ENCODE peak calls at places on chromosomes 13 and 19, in four cellular contexts. U, G, H and O are unnamed samples.

GRCh38 chr19:36838784-36839324 is 667 bp upstream of the ZNF790 start:
- DNase-seq in U (no peak), G (no peak), H (no peak), O (no peak)

GRCh38 chr19:35919306-35919705 is 11.2 kb upstream of the TYROBP start:
- DNase-seq in U (no peak), G (no peak), H (no peak), O (no peak)

GRCh38 chr13:98851276-98851675 is 98.8 kb upstream of the SLC15A1 start:
- DNase-seq in U (no peak), G (no peak), H (no peak), O (no peak)

GRCh38 chr19:2221250-2221831 is 14.8 kb downstream of the PLEKHJ1 start:
- DNase-seq in U (no peak), G (no peak), H (no peak), O (no peak)

GRCh38 chr13:106178816-106179215 is 356.6 kb downstream of the EFNB2 start:
- DNase-seq in U (no peak), G (no peak), H (no peak), O (no peak)

GRCh38 chr19:13054605-13055212 is 47.9 kb downstream of the LYL1 start:
- DNase-seq in U (no peak), G (no peak), H (no peak), O (no peak)

GRCh38 chr19:35869327-35870123 is 1.2 kb downstream of the APLP1 start:
- DNase-seq in U (peak; percentile 76), G (peak; percentile 54), H (peak; percentile 73), O (peak; percentile 91)

GRCh38 chr19:13428352-13428751 is 77.9 kb downstream of the CACNA1A start:
- DNase-seq in U (no peak), G (no peak), H (no peak), O (peak; percentile 21)